ENCODE peak calls at places on chromosomes 13 and 19, in ten cellular contexts. K is neural progenitor cell, R is kidney, J is neuronal stem cell, V is tibial artery, O is BE2C, P is left ventricle myocardium inferior, G is RWPE2, F is IMR-90, T is HAP-1. M is an unnamed sample. For H3K36me3, the result is how much of the 10 kb centered on the place peaks cover.

GRCh38 chr19:35123573-35123972 is 8.0 kb downstream of the FXYD3 start:
- DNase-seq in K (no peak), R (peak), J (no peak), V (peak), O (no peak), P (peak), G (no peak), F (no peak), T (no peak), M (peak)

GRCh38 chr13:47628666-47629065 is 372.4 kb downstream of the SUCLA2 start:
- DNase-seq in K (no peak), R (no peak), J (no peak), V (no peak), O (no peak), P (no peak), G (no peak), F (peak), T (no peak), M (no peak)

GRCh38 chr19:54464044-54464623 is 556 bp upstream of the LENG9 start:
- DNase-seq in K (peak), R (peak), J (peak), V (peak), O (peak), P (peak), G (peak), F (peak), T (peak), M (peak)

GRCh38 chr13:38767506-38768265 is 80.8 kb downstream of the FREM2 start:
- DNase-seq in K (no peak), R (no peak), J (no peak), V (no peak), O (no peak), P (no peak), G (no peak), F (no peak), T (no peak), M (no peak)

GRCh38 chr19:8489591-8490394 is 12.6 kb downstream of the PRAM1 start:
- DNase-seq in K (no peak), R (peak), J (no peak), V (no peak), O (no peak), P (no peak), G (no peak), F (no peak), T (no peak), M (no peak)

GRCh38 chr13:77362166-77362565 is 35.3 kb upstream of the MYCBP2 start:
- DNase-seq in K (no peak), R (no peak), J (no peak), V (no peak), O (no peak), P (no peak), G (no peak), F (no peak), T (no peak), M (no peak)

GRCh38 chr13:94579063-94579462 is 16.9 kb downstream of the TGDS start:
- DNase-seq in K (no peak), R (no peak), J (no peak), V (no peak), O (no peak), P (no peak), G (no peak), F (no peak), T (no peak), M (no peak)

GRCh38 chr19:35290381-35291135 is 1.4 kb upstream of the MAG start:
- DNase-seq in K (no peak), R (no peak), J (no peak), V (no peak), O (no peak), P (no peak), G (no peak), F (no peak), T (no peak), M (no peak)

GRCh38 chr13:46369506-46370268 is 17.4 kb downstream of the RUBCNL start:
- DNase-seq in K (no peak), R (no peak), J (no peak), V (no peak), O (no peak), P (no peak), G (no peak), F (peak), T (no peak), M (no peak)

GRCh38 chr13:90526711-90527110 is 820.8 kb upstream of the MIR17HG start:
- DNase-seq in K (no peak), R (no peak), J (no peak), V (no peak), O (no peak), P (no peak), G (no peak), F (no peak), T (no peak), M (no peak)

GRCh38 chr19:7911509-7912143 is 3.0 kb upstream of the TGFBR3L start:
- DNase-seq in K (no peak), R (no peak), J (no peak), V (no peak), O (no peak), P (no peak), G (no peak), F (no peak), T (no peak), M (no peak)

GRCh38 chr19:40807147-40808020 is 8.4 kb downstream of the EGLN2 start:
- DNase-seq in K (peak), R (no peak), J (no peak), V (no peak), O (no peak), P (no peak), G (no peak), F (no peak), T (no peak), M (no peak)

GRCh38 chr13:35144496-35144895 is 202.4 kb downstream of the NBEA start:
- DNase-seq in K (no peak), R (no peak), J (no peak), V (no peak), O (peak), P (no peak), G (no peak), F (no peak), T (peak), M (no peak)

DNA sequence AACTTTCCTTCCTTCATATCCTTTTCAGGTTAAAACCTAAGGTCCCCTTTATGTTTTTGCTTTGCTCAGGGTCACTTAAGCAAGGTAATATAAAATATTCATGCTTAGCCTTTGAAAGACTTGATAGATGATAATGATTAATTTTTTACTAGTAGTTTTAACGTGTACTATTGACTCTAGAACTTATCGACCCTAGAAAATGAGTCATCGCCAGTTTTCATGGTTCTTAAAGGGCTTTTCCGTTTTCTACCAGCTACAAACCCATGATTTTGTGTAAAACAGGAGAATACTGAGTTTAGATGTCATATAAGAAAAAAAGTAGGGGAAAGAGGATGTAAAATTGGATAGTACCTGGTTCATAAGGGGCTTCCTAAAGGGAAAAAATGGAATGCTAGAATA is 75.7 kb downstream of the DHRS12 start:
- DNase-seq in K (no peak), R (no peak), J (no peak), V (no peak), O (no peak), P (no peak), G (no peak), F (no peak), T (no peak), M (no peak)
- H3K36me3 ChIP-seq in K (under half), R (under half), J (under half), V (under half), O (under half), P (under half), G (half or more), F (under half), T (under half), M (under half)

DNA sequence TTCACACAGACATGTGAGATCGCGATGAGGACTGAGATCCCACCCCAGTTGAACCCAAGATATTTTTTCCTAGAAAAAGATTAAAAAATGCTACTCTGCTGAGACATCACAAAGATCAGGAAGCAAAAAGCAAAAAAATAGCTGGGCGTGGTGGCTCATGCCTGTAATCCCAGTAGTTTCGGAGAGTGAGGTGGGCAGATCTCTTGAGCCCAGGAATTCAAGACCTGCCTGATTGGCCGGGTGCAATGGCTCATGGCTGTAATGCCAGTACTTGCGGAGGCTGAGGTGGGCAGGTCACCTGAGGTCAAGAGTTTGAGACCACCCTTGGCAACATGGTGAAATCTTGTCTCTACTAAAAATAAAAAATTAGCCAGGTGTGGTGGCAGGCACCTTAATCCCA is 1.1 kb downstream of the FUT3 start:
- DNase-seq in K (no peak), R (no peak), J (no peak), V (no peak), O (no peak), P (no peak), G (no peak), F (no peak), T (no peak), M (no peak)
- H3K4me3 ChIP-seq in K (no peak), R (no peak), J (no peak), V (no peak), O (no peak), P (no peak), G (no peak), F (no peak), T (no peak), M (no peak)

GRCh38 chr19:44907613-44908012 is 2.0 kb downstream of the APOE start:
- DNase-seq in K (no peak), R (no peak), J (no peak), V (no peak), O (no peak), P (no peak), G (no peak), F (no peak), T (no peak), M (no peak)
- H3K36me3 ChIP-seq in K (under half), R (under half), J (under half), V (under half), O (under half), P (under half), G (under half), F (under half), T (under half), M (under half)

GRCh38 chr19:1668048-1668338 is 15.6 kb upstream of the TCF3 start:
- DNase-seq in K (no peak), R (no peak), J (no peak), V (no peak), O (no peak), P (no peak), G (no peak), F (no peak), T (no peak), M (no peak)
- H3K4me3 ChIP-seq in K (no peak), R (no peak), J (no peak), V (no peak), O (peak), P (no peak), G (no peak), F (no peak), T (no peak), M (no peak)

DNA sequence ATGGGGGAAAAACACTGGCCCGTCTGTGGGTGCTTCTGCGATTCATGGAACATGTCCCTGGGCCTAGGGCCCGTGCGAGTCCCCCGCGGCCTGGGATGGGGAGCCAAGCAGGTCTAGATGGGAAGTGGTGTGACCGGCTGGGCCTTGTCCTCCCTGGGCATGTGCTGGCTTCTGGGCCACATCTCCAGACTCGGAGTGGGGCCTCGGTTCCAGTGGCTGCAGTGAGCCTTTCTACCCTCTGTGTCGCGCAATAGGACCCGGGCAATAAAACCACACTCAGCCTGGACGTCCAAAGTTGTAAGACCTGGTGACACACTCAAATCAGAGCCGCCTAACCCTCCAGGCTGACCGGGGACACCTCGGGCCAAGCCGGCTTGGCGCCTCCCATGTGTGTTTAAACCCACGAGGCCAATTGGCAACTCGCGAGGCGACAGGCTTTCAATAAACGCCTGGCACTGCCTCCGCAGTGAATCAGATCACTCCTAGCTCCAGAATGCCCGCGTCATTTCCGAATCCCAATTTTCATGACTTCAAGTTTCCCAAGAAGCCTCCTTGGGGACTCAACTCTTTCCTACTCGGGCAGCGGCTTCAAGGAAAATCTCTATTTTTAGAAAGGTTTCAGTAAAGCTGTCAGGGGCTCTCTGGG is 57.3 kb downstream of the KLF2 start:
- DNase-seq in K (no peak), R (peak), J (no peak), V (peak), O (no peak), P (peak), G (no peak), F (no peak), T (no peak), M (peak)
- H3K36me3 ChIP-seq in K (under half), R (under half), J (half or more), V (under half), O (under half), P (under half), G (under half), F (under half), T (under half), M (under half)

DNA sequence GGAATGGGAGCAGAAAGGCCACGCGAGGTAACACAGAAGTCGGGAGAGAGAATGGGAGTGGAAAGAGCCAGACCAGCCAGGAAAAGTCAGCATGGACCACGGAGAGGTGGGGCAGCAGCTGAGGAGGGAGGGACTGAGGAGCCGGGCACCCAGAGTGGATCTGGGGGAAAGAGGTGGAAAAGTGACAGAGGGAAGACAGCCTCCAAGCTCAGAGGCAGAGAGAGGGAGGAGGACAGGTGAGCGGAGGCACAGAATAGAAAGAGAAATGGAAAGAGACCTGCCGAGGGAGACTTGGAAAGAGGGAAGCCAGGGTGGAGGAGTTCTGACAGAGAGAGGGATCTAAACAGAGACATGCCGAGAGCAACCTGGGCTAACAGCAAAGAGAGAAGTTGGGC is 1.6 kb downstream of the GRIK5 start:
- DNase-seq in K (no peak), R (peak), J (no peak), V (no peak), O (no peak), P (no peak), G (no peak), F (no peak), T (no peak), M (no peak)
- H3K4me3 ChIP-seq in K (peak), R (peak), J (peak), V (peak), O (no peak), P (peak), G (no peak), F (no peak), T (no peak), M (peak)

M was measured in thoracic aorta.